ENCODE peak calls at places on chromosomes 12 and 14, in seven cellular contexts. O is aorta, I is stomach, M is pancreas, A is small intestine, R is tibial artery, V is foreskin keratinocyte. N is an unnamed sample.
A peak's percentile ranks its signal among the peaks of the same experiment; 100 is the strongest.

GRCh38 chr12:54016478-54016964 is 7.7 kb downstream of the HOXC8 start:
- DNase-seq in O (no peak), I (no peak), M (no peak), A (peak; percentile 50), R (no peak), V (peak; percentile 76), N (peak; percentile 74)

GRCh38 chr12:14934511-14934910 is 3.8 kb downstream of the ERP27 start:
- DNase-seq in O (no peak), I (no peak), M (no peak), A (no peak), R (no peak), V (no peak), N (no peak)

GRCh38 chr12:123912415-123913385 is 59.9 kb downstream of the CCDC92 start:
- DNase-seq in O (no peak), I (no peak), M (no peak), A (peak; percentile 55), R (no peak), V (no peak), N (no peak)

GRCh38 chr12:81245458-81245857 is 167.6 kb downstream of the ACSS3 start:
- DNase-seq in O (no peak), I (no peak), M (no peak), A (no peak), R (no peak), V (no peak), N (no peak)

GRCh38 chr12:124861492-124861891 is 2.2 kb downstream of the SCARB1 start:
- DNase-seq in O (peak; percentile 90), I (no peak), M (no peak), A (no peak), R (peak; percentile 82), V (no peak), N (peak; percentile 72)

GRCh38 chr14:62179367-62180018 is 417.3 kb downstream of the SNAPC1 start:
- DNase-seq in O (no peak), I (peak; percentile 54), M (peak; percentile 26), A (peak; percentile 66), R (no peak), V (peak; percentile 71), N (peak; percentile 66)

GRCh38 chr12:26555139-26555538 is 277.9 kb downstream of the ITPR2 start:
- DNase-seq in O (no peak), I (no peak), M (no peak), A (no peak), R (no peak), V (no peak), N (no peak)

GRCh38 chr12:40137252-40137651 is 31.4 kb upstream of the SLC2A13 start:
- DNase-seq in O (no peak), I (no peak), M (no peak), A (no peak), R (no peak), V (peak; percentile 85), N (peak; percentile 66)

GRCh38 chr12:541676-542289 is 82.0 kb downstream of the B4GALNT3 start:
- DNase-seq in O (peak; percentile 47), I (no peak), M (peak; percentile 51), A (no peak), R (no peak), V (peak; percentile 40), N (no peak)

GRCh38 chr12:17829813-17830212 is 260.2 kb downstream of the RERGL start:
- DNase-seq in O (no peak), I (no peak), M (no peak), A (no peak), R (no peak), V (no peak), N (no peak)

GRCh38 chr12:104704224-104704623 is 247.5 kb downstream of the CHST11 start:
- DNase-seq in O (peak; percentile 67), I (no peak), M (no peak), A (no peak), R (no peak), V (no peak), N (no peak)

GRCh38 chr12:89156862-89157262 is 195.4 kb downstream of the DUSP6 start:
- DNase-seq in O (no peak), I (no peak), M (no peak), A (no peak), R (no peak), V (no peak), N (peak; percentile 32)

GRCh38 chr12:107167756-107168155 is 74.4 kb upstream of the CRY1 start:
- DNase-seq in O (no peak), I (no peak), M (no peak), A (no peak), R (no peak), V (no peak), N (no peak)

GRCh38 chr14:105475916-105476845 is 1.6 kb downstream of the CRIP2 start:
- DNase-seq in O (no peak), I (peak; percentile 73), M (no peak), A (no peak), R (peak; percentile 93), V (no peak), N (peak; percentile 29)

GRCh38 chr12:125061229-125061628 is 4.0 kb upstream of the AACS start:
- DNase-seq in O (no peak), I (no peak), M (no peak), A (no peak), R (no peak), V (no peak), N (no peak)

GRCh38 chr12:111068281-111068680 is 147.9 kb upstream of the MYL2 start:
- DNase-seq in O (no peak), I (no peak), M (no peak), A (no peak), R (no peak), V (no peak), N (no peak)

GRCh38 chr12:66637693-66638301 is 41.1 kb downstream of the GRIP1 start:
- DNase-seq in O (no peak), I (no peak), M (no peak), A (no peak), R (no peak), V (no peak), N (no peak)

GRCh38 chr14:55191881-55192616 is 664 bp upstream of the DLGAP5 start:
- DNase-seq in O (no peak), I (no peak), M (no peak), A (no peak), R (no peak), V (no peak), N (no peak)

GRCh38 chr12:132208153-132208823 is 64.0 kb downstream of the NOC4L start:
- DNase-seq in O (no peak), I (no peak), M (no peak), A (no peak), R (peak; percentile 53), V (no peak), N (no peak)

GRCh38 chr12:129101404-129101803 is 248.1 kb downstream of the GLT1D1 start:
- DNase-seq in O (no peak), I (no peak), M (no peak), A (no peak), R (no peak), V (no peak), N (no peak)

GRCh38 chr14:106094654-106095189 is 568.3 kb downstream of the TMEM121 start:
- DNase-seq in O (no peak), I (peak; percentile 27), M (peak; percentile 41), A (peak; percentile 30), R (no peak), V (no peak), N (no peak)

DNA sequence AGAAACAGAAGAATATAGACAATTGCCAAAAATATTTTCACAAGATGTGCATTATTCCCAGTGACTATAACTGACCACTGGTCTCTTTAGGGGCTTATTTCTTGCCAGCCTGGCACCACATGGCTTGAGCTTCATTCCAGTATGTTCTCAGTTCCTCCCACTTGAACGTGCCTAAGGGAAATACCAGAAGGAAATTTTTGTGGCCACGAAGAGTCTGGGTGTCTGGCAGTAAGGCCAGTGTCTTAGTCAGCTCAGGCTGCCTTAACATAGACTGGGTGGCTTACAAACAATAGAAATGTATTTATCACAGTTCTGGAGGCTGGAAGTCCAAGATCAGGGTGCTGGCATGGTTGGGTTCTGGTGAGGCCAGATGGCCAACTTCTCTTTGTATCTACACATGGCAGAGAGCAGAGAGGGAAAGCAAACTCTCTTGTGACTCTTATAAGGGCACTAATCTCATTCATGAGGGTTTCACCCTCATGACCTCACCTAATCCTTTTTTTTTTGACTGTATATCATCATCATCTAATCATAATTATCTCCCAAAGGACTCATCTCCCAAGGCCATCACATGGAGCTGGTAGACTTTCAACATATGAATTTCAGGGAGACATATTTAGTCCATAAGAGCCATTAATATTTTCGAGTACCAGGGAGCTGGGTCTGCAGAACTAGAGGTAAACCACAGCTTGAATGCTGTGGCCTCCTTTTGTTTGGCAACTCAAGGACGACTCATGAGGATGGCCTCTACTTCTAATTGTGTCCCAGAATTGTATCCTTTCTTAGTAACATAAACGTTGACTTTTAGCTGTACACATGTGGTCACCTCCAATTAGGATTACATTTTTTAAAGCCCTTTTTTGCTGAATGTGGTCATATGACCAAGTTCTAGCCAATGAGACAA is 5.1 kb upstream of the SMOC1 start:
- DNase-seq in O (no peak), I (no peak), M (no peak), A (no peak), R (no peak), V (peak; percentile 73), N (peak; percentile 76)
- H3K4me1 ChIP-seq in O (no peaks in the 10 kb centered on the region), I (peaks cover 12% of the 10 kb centered on the region), M (no peaks in the 10 kb centered on the region), A (no peaks in the 10 kb centered on the region), R (peaks cover 28% of the 10 kb centered on the region), V (peaks cover 5% of the 10 kb centered on the region), N (peaks cover 5% of the 10 kb centered on the region)

DNA sequence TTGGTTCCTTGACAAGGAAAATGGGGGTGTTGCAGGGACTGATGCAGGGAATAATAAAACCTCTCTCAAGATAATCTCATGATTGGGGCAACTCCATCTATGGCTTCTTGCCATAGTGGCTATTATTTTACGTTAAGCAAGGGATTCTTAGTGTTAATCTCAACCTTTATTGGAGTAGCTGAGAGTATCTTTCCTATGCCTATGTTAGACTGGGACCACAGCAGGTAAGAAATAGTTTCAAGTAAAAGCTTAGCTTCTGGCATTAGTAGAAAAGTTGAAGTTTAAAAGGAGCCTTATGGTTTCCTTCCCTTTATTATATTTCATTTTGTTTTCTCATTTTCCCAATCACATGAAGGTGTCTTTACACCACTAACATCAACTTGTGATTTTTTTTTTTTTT is 16.7 kb downstream of the SINHCAF start:
- DNase-seq in O (no peak), I (no peak), M (no peak), A (no peak), R (no peak), V (no peak), N (no peak)
- H3K4me1 ChIP-seq in O (no peaks in the 10 kb centered on the region), I (no peaks in the 10 kb centered on the region), M (no peaks in the 10 kb centered on the region), A (peaks cover 2% of the 10 kb centered on the region), R (no peaks in the 10 kb centered on the region), V (peaks cover 5% of the 10 kb centered on the region), N (no peaks in the 10 kb centered on the region)

GRCh38 chr14:69692542-69693053 is 74.3 kb upstream of the SRSF5 start:
- DNase-seq in O (no peak), I (no peak), M (no peak), A (peak; percentile 93), R (no peak), V (no peak), N (no peak)
- H3K4me1 ChIP-seq in O (no peaks in the 10 kb centered on the region), I (peaks cover 82% of the 10 kb centered on the region), M (peaks cover 41% of the 10 kb centered on the region), A (peaks cover 37% of the 10 kb centered on the region), R (peaks cover 17% of the 10 kb centered on the region), V (peaks cover 29% of the 10 kb centered on the region), N (peaks cover 33% of the 10 kb centered on the region)

DNA sequence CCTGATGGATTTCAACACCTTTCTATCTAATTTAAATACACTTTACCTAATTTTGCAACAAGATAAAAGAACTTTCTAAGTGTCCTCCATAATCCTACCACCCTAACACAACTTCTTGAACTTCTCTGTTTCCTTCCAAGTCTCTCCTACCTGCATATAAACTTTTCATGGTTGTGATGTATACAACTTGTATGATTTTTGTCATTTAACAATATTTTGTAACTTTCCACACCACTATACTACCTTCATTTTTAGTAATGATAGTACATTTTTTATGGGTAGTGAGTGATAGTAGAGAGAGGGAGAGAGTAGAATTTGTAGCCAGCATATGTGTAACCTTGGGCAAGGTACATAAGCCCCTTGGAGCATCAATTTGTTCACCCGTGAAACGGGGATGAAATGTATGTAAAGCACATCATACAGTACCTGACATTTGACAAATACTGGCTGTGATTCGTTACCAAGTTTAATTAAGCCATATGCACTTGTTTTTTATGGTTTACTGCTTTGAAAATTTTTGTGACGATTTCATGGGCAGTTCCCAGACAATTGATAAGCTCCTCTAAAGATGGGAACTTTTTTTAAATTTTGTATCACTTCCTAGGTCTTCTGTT is 177.8 kb upstream of the SLC38A2 start:
- DNase-seq in O (no peak), I (no peak), M (no peak), A (no peak), R (no peak), V (no peak), N (no peak)
- H3K4me1 ChIP-seq in O (no peaks in the 10 kb centered on the region), I (peaks cover 11% of the 10 kb centered on the region), M (no peaks in the 10 kb centered on the region), A (no peaks in the 10 kb centered on the region), R (peaks cover 14% of the 10 kb centered on the region), V (peaks cover 74% of the 10 kb centered on the region), N (peaks cover 87% of the 10 kb centered on the region)